ENCODE peak calls at places on chromosomes 5 and 9, in five cellular contexts. B is fibroblast of lung; O is ovary; T is CD4-positive, CD25-positive, alpha-beta regulatory T cell; J is endodermal cell. H is an unnamed sample. For H3K9me3, the result is how much of the 10 kb centered on the place peaks cover.

GRCh38 chr5:39671421-39672110 is 246.8 kb upstream of the DAB2 start:
- DNase-seq in J (no peak), B (peak), O (no peak), T (no peak), H (no peak)

GRCh38 chr5:59187772-59188347 is 605.0 kb downstream of the RAB3C start:
- DNase-seq in T (no peak), J (no peak), B (peak), O (no peak), H (no peak)

GRCh38 chr5:158802941-158803341 is 296.8 kb downstream of the EBF1 start:
- DNase-seq in B (peak), J (no peak), T (no peak), O (no peak), H (no peak)

GRCh38 chr5:100901851-100902341 is 1.2 kb downstream of the ST8SIA4 start:
- DNase-seq in O (peak), B (peak), T (peak), J (peak), H (peak)

GRCh38 chr5:153159611-153160010 is 330.9 kb upstream of the GRIA1 start:
- DNase-seq in J (no peak), O (no peak), T (no peak), B (peak), H (no peak)

GRCh38 chr9:33464045-33464636 is 9.6 kb downstream of the NOL6 start:
- DNase-seq in B (no peak), T (no peak), O (no peak), J (no peak), H (no peak)

GRCh38 chr9:107286057-107286456 is 3.0 kb downstream of the RAD23B start:
- DNase-seq in B (peak), O (no peak), J (no peak), T (no peak), H (no peak)

GRCh38 chr5:1297243-1297642 is 2.4 kb upstream of the TERT start:
- DNase-seq in T (no peak), J (peak), O (no peak), B (no peak), H (no peak)

GRCh38 chr5:72817076-72817476 is 615 bp downstream of the TNPO1 start:
- DNase-seq in O (peak), B (peak), T (peak), J (peak), H (peak)

GRCh38 chr5:89847743-89848142 is 561.8 kb downstream of the CETN3 start:
- DNase-seq in O (no peak), B (peak), T (no peak), J (no peak), H (no peak)

GRCh38 chr5:158212915-158213314 is 354.0 kb upstream of the CLINT1 start:
- DNase-seq in T (no peak), J (peak), O (no peak), B (no peak), H (no peak)

GRCh38 chr5:7534505-7534904 is 138.6 kb downstream of the ADCY2 start:
- DNase-seq in B (no peak), J (peak), O (no peak), T (no peak), H (no peak)

GRCh38 chr5:133688386-133688785 is 76.0 kb upstream of the FSTL4 start:
- DNase-seq in T (peak), O (no peak), B (peak), J (no peak), H (no peak)

GRCh38 chr5:133690746-133691145 is 78.4 kb upstream of the FSTL4 start:
- DNase-seq in B (no peak), T (no peak), O (no peak), J (no peak), H (no peak)

GRCh38 chr5:133687212-133688051 is 75.1 kb upstream of the FSTL4 start:
- DNase-seq in B (no peak), J (peak), T (no peak), O (no peak), H (no peak)

GRCh38 chr5:133694181-133694831 is 82.0 kb upstream of the FSTL4 start:
- DNase-seq in B (peak), T (peak), J (peak), O (no peak), H (no peak)

DNA sequence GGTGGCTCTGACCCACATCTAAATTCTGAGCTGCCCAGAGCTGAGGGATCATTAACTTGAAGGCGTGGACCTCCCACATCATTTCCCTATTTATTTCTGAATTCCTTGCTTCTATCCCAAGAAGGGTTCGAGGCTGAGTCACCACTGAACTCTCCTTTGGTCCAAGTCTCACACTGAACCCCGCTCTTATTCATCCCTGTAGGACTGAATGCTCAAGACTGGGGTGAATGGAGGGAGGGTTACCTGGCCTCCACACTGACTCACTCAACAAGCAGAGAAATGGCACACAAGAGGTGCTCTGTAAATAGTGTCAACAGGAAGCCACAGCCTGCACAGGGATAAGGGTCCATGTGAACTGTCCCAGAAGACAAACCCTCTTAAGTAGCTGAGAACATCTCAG is 79.1 kb upstream of the FSTL4 start:
- DNase-seq in T (no peak), B (peak), J (no peak), O (no peak), H (no peak)
- H3K9me3 ChIP-seq in T (under half), B (under half), J (under half), O (under half), H (under half)

GRCh38 chr5:2698581-2698980 is 52.9 kb downstream of the IRX2 start:
- DNase-seq in T (no peak), B (no peak), J (no peak), O (no peak), H (no peak)

GRCh38 chr5:2697041-2697440 is 54.4 kb downstream of the IRX2 start:
- DNase-seq in T (no peak), O (no peak), B (no peak), J (no peak), H (no peak)

GRCh38 chr5:2697446-2698200 is 53.9 kb downstream of the IRX2 start:
- DNase-seq in T (no peak), O (no peak), J (no peak), B (peak), H (no peak)

GRCh38 chr5:2696156-2696807 is 55.2 kb downstream of the IRX2 start:
- DNase-seq in J (no peak), B (no peak), T (no peak), O (no peak), H (no peak)

DNA sequence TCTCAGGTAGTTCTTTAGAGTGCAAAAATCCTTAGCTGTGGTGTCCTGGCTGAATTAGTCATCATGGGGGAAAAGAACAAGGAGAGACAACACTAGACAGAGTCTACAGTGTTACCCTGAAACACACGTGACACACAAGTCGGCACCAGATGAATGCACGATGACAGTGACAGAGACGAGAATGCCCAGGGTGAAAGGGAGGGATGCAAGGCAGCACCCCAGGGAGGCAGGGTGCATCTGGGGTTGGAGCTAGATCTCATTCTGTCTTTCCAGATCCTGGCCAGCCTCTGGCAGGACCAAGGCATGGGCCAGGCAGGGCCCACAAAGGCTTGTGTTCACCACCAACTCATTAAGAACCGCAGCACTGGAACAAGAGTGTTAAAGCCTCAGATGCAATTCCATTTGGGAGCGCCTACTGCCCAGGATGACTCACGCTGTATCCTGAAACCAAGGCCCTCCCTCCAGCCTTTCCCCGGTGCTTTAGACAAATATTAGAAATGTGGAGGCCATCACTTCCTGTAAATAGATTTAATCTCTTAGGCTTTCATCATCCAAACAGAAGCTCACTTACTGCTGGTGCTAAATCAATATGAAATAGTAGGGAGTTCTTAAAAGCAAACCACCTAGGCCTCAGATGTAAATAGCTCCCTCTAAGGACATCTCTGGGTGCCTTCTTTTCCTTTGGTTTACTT is 56.1 kb downstream of the IRX2 start:
- DNase-seq in J (no peak), B (peak), O (no peak), T (no peak), H (no peak)
- H3K9me3 ChIP-seq in J (under half), B (under half), O (under half), T (under half), H (under half)

DNA sequence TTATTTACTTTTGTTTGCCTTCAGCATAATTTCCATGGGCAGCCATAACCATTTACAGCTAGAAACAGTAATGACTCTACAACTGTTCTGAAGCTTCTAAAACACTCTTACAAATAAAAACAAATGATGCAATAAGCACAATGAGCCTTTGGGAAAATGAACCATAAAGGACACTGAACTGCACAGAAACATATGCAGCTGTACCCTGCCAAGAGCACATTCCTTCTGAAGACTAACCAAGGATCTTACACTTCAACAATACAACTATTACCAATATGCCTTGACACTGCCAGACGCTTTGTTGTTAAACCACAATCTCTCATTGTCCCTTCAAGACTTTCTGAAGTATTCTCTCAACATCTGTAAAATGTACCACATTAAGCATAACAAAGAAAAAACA is 104.2 kb upstream of the HMHB1 start:
- DNase-seq in T (no peak), B (peak), O (no peak), J (no peak), H (no peak)
- H3K9me3 ChIP-seq in T (under half), B (under half), O (under half), J (under half), H (under half)

GRCh38 chr5:55572011-55572410 is 37.2 kb upstream of the PLPP1 start:
- DNase-seq in J (no peak), O (no peak), T (no peak), B (no peak), H (no peak)

GRCh38 chr5:55568629-55569512 is 34.1 kb upstream of the PLPP1 start:
- DNase-seq in O (no peak), T (no peak), B (peak), J (no peak), H (no peak)

GRCh38 chr5:55570026-55570425 is 35.3 kb upstream of the PLPP1 start:
- DNase-seq in T (no peak), J (no peak), B (peak), O (no peak), H (no peak)

GRCh38 chr5:55572600-55572999 is 37.8 kb upstream of the PLPP1 start:
- DNase-seq in T (no peak), O (no peak), J (no peak), B (no peak), H (no peak)

DNA sequence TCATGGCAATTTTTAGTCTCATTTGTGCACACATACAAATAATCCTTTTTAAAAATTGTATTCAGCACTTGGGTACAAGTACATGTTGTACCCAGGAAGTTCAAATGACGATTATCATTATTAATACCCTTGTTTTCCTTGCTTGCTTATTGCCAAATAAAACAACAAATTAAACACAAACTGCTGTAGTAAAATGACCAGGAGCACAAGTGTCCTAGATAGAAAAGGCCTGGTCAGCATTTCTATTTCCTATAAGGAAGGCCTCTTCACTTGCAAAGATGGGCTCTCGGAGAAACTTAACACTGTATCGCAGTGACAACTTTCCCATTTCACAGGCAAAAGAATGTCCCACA is 34.7 kb upstream of the PLPP1 start:
- DNase-seq in B (no peak), O (no peak), J (no peak), T (no peak), H (no peak)
- H3K9me3 ChIP-seq in B (under half), O (under half), J (under half), T (under half), H (under half)

DNA sequence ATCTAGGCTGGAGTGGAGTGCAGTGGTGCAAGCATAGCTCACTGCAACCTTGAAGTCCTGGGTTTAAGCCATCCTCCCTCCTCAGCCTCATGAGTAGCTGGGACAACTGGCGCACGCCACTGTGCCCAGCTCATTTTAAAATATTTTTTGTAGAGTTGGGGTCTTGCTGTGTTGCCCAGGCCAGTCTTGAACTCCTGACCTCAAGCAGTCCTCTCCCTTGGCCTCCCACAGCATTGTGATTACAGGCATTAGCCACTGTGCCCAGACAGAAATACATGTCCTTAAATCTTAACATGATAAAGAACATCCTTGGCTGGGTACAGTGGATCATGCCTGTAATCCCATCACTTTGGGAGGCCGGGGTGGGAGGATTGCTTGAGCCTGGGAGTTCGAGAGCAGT is 6.7 kb downstream of the ZNF483 start:
- DNase-seq in B (no peak), O (no peak), J (no peak), T (no peak), H (no peak)
- H3K9me3 ChIP-seq in B (under half), O (under half), J (under half), T (under half), H (under half)

H was measured in T-helper 17 cell.